ENCODE peak calls at places on chromosomes 5 and 9, in seven cellular contexts. C, P, V, R, I, S and G are unnamed samples.

GRCh38 chr9:90095682-90096081 is 490.9 kb downstream of the GADD45G start:
- DNase-seq in C (no peak), R (no peak), P (peak), S (no peak), I (no peak), V (no peak), G (no peak)

GRCh38 chr5:73673161-73673591 is 47.2 kb downstream of the ARHGEF28 start:
- DNase-seq in S (no peak), R (no peak), V (peak), C (peak), I (no peak), P (no peak), G (peak)

GRCh38 chr9:10127867-10128266 is 484.9 kb downstream of the PTPRD start:
- DNase-seq in S (no peak), P (no peak), C (peak), V (no peak), R (no peak), I (no peak), G (no peak)

GRCh38 chr5:153660919-153661318 is 170.4 kb downstream of the GRIA1 start:
- DNase-seq in V (no peak), P (no peak), I (peak), R (no peak), S (no peak), C (peak), G (no peak)

GRCh38 chr5:66881475-66882161 is 285.4 kb downstream of the MAST4 start:
- DNase-seq in C (no peak), V (no peak), I (no peak), R (no peak), P (peak), S (no peak), G (no peak)

GRCh38 chr5:127029513-127030258 is 672 bp downstream of the MARCHF3 start:
- DNase-seq in S (no peak), C (peak), R (peak), I (peak), V (peak), P (peak), G (peak)

GRCh38 chr9:27743490-27743889 is 170.2 kb upstream of the C9orf72 start:
- DNase-seq in V (no peak), R (no peak), C (no peak), P (no peak), S (no peak), I (no peak), G (no peak)

GRCh38 chr9:99465231-99465891 is 243.3 kb downstream of the SEC61B start:
- DNase-seq in V (no peak), R (no peak), C (no peak), S (no peak), P (no peak), I (peak), G (peak)

GRCh38 chr5:36301858-36302603 is at the start of gene RANBP3L:
- DNase-seq in V (no peak), R (no peak), P (peak), S (no peak), C (peak), I (peak), G (no peak)

GRCh38 chr5:45029553-45029952 is 220.8 kb downstream of the MRPS30 start:
- DNase-seq in I (no peak), V (no peak), P (no peak), R (no peak), S (no peak), C (no peak), G (no peak)

GRCh38 chr5:137604348-137605095 is 105.4 kb upstream of the SPOCK1 start:
- DNase-seq in R (no peak), S (no peak), C (no peak), I (peak), V (no peak), P (no peak), G (no peak)

GRCh38 chr5:96067902-96068614 is 106.4 kb upstream of the ELL2 start:
- DNase-seq in P (no peak), I (no peak), R (no peak), S (peak), V (no peak), C (peak), G (peak)

GRCh38 chr5:15510816-15511215 is 10.8 kb downstream of the FBXL7 start:
- DNase-seq in R (no peak), I (no peak), C (no peak), V (no peak), P (no peak), S (no peak), G (no peak)

GRCh38 chr5:170745481-170746061 is 38.0 kb upstream of the GABRP start:
- DNase-seq in S (no peak), P (peak), V (no peak), I (peak), R (no peak), C (no peak), G (no peak)

GRCh38 chr9:134065720-134066419 is 2.0 kb downstream of the BRD3 start:
- DNase-seq in P (no peak), C (peak), V (peak), I (peak), R (peak), S (no peak), G (no peak)

GRCh38 chr9:15975101-15975778 is 422.4 kb downstream of the CCDC171 start:
- DNase-seq in S (no peak), R (no peak), I (no peak), C (no peak), V (no peak), P (no peak), G (no peak)

GRCh38 chr9:81292056-81292805 is 397.1 kb downstream of the TLE1 start:
- DNase-seq in R (no peak), V (no peak), P (no peak), S (no peak), I (no peak), C (no peak), G (no peak)

GRCh38 chr9:74729129-74729710 is 158.5 kb downstream of the TRPM6 start:
- DNase-seq in C (peak), I (peak), R (no peak), S (no peak), V (no peak), P (no peak), G (no peak)

GRCh38 chr5:151682751-151683331 is 3.9 kb downstream of the SPARC start:
- DNase-seq in I (no peak), R (no peak), P (no peak), C (no peak), V (no peak), S (no peak), G (no peak)
- TF ChIP-seq CTCF in I (no peak), R (no peak), P (no peak), C (no peak), V (no peak), S (no peak), G (no peak)

DNA sequence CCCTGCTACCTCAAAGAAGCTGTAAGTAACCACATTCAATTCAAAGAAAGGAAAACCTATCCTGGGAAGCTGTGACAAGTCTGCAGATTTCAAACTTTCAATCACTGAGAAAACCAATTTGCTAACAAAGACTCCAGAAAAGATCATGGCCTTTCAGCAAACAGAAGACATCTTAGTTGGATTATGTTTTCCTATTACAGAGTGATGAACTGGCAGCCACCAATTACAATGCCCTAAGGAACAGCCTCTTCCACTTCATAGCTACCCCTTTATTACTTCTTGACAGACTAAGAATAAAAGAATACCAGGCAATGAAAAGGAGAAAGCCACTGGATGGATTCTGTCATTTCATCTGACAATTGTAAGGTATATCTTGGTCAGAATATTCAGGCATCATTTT is 128.2 kb upstream of the RASEF start:
- DNase-seq in C (no peak), R (no peak), S (no peak), P (no peak), I (no peak), V (no peak), G (no peak)
- H3K4me3 ChIP-seq in C (no peak), R (no peak), S (no peak), P (no peak), I (no peak), V (no peak), G (no peak)

GRCh38 chr9:68418259-68418845 is 61.9 kb downstream of the PGM5 start:
- DNase-seq in S (no peak), P (no peak), C (no peak), R (no peak), I (peak), V (no peak), G (no peak)

GRCh38 chr9:68417762-68418161 is 61.4 kb downstream of the PGM5 start:
- DNase-seq in P (no peak), C (no peak), S (no peak), R (no peak), V (no peak), I (peak), G (no peak)

GRCh38 chr9:68416891-68417570 is 60.6 kb downstream of the PGM5 start:
- DNase-seq in P (no peak), R (no peak), I (peak), S (no peak), C (no peak), V (no peak), G (no peak)
- TF ChIP-seq CTCF in P (no peak), R (no peak), I (peak), S (peak), C (no peak), V (peak), G (peak)

GRCh38 chr5:179060116-179061008 is at the start of gene ZNF354C:
- DNase-seq in S (peak), I (peak), V (no peak), P (peak), C (peak), R (peak), G (peak)

GRCh38 chr5:179065703-179066102 is 5.5 kb downstream of the ZNF354C start:
- DNase-seq in R (no peak), C (no peak), V (no peak), P (no peak), S (no peak), I (no peak), G (no peak)

GRCh38 chr5:179055436-179055835 is 4.7 kb upstream of the ZNF354C start:
- DNase-seq in V (no peak), R (no peak), I (no peak), C (no peak), S (no peak), P (no peak), G (no peak)

DNA sequence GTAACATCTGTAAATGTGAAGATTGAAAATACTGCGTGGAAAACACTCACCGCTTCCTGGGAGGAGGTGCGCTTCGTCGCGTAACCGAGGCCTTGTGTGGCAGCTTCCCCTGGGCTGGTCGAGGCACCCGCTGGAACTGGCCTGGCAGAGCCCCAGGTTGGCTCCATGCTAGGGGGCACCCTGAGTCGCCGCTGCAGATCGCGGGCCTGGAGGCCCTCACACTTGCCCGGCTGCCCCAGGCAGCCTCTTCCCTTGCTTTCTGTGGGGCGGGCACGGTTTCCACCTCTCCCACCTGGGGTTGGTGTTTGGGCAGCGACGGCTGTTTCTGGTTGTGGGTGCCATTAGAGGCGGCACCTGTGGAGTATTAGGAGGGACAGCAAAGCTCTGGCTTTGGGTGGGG is 852 bp downstream of the ZNF354C start:
- DNase-seq in V (no peak), R (no peak), P (no peak), S (no peak), I (no peak), C (no peak), G (no peak)
- H3K4me3 ChIP-seq in V (no peak), R (peak), P (peak), S (peak), I (peak), C (peak), G (peak)

GRCh38 chr5:114858964-114859363 is 310.7 kb downstream of the TRIM36 start:
- DNase-seq in R (no peak), C (no peak), I (no peak), P (no peak), S (no peak), V (no peak), G (no peak)

GRCh38 chr5:114857951-114858401 is 311.7 kb downstream of the TRIM36 start:
- DNase-seq in I (peak), V (no peak), C (peak), S (no peak), P (no peak), R (no peak), G (peak)
- TF ChIP-seq CTCF in I (no peak), V (no peak), C (no peak), S (no peak), P (no peak), R (no peak), G (no peak)

GRCh38 chr5:88660326-88660946 is 222.5 kb downstream of the MEF2C start:
- DNase-seq in R (peak), V (no peak), P (no peak), I (peak), S (no peak), C (peak), G (no peak)
- H3K4me3 ChIP-seq in R (peak), V (no peak), P (no peak), I (peak), S (peak), C (peak), G (peak)

DNA sequence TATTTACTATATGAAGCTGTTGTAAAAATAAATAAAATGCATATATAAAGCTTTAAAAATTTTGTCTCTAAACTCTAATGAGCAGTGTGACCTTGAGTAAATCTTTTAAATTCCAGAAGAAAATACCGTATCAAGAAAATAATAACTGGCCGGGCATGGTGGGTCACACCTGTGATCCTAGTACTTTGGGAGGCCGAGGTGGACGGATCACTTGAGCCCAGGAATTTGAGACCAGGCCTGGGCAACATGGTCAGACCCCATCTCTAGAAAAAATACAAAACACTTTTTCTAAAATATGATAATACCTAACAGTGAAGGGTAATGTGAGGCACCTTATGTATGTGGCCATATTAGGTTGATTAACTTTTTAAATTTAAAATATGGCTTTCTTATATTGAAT is 8.5 kb downstream of the CPEB4 start:
- DNase-seq in V (no peak), S (no peak), R (no peak), P (no peak), I (no peak), C (no peak), G (no peak)
- TF ChIP-seq CTCF in V (no peak), S (no peak), R (no peak), P (no peak), I (no peak), C (no peak), G (no peak)

GRCh38 chr5:177310757-177311173 is 933 bp downstream of the MXD3 start:
- DNase-seq in R (peak), S (no peak), V (no peak), C (no peak), I (peak), P (no peak), G (no peak)

GRCh38 chr5:177308740-177309139 is 3.0 kb downstream of the MXD3 start:
- DNase-seq in P (no peak), V (no peak), I (no peak), R (no peak), C (no peak), S (no peak), G (no peak)

GRCh38 chr5:177311361-177311722 is 356 bp downstream of the MXD3 start:
- DNase-seq in I (no peak), R (peak), P (no peak), V (no peak), S (no peak), C (no peak), G (no peak)

GRCh38 chr5:177310332-177310731 is 1.4 kb downstream of the MXD3 start:
- DNase-seq in R (peak), P (peak), C (no peak), I (no peak), S (no peak), V (no peak), G (no peak)

GRCh38 chr5:177309351-177310191 is 2.1 kb downstream of the MXD3 start:
- DNase-seq in R (peak), V (peak), C (peak), I (peak), P (peak), S (peak), G (peak)
- H3K4me3 ChIP-seq in R (no peak), V (no peak), C (no peak), I (no peak), P (no peak), S (no peak), G (no peak)

DNA sequence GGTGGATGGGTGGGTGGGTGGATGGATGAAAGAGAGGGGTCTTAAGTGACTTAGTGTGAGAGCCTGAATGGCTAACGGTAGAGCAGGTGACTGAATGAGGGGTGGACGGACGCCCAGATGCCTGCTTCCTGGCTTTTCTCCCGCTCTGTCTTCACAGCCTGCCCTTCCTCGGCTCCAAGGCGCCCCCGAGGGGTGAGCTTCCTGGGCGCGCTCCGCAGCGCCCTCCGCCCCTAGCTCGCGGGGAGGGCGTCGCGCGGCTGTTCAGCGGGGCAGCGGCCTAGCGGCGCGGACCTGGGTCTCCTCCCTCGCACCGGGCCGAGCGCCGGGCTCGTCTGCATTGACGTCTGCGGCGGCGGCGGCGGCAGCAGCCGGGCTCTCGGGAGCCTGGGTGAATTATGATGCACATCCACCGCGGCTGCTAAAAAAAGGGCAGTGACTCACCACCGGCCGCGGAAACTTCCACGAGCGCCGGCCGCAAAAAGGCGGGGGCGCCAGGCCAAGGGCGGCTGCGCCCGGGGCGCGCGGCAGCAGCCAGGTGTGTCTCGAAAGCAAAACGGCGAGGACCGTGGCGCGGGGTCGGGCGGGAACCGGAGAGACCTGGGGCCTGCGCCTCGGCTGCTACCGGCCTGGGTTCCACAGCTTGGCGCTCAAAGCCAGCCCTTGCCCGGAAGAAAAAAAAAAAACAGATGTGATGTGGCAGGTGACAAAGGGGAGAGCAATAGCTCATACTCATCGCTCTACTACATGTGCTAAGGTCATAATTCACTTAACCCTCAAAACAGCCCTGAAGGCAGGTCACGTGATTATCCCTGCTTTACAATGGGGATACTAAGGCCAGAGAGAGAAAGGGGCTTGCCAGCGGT is 143.0 kb upstream of the ADRA1B start:
- DNase-seq in P (peak), C (peak), I (peak), V (no peak), R (peak), S (no peak), G (peak)
- TF ChIP-seq CTCF in P (no peak), C (peak), I (peak), V (peak), R (peak), S (peak), G (peak)